ENCODE peak calls at places on chromosomes 16 and 17, in five cellular contexts. T is activated CD4-positive, alpha-beta T cell treated with anti-CD3 and anti-CD28 coated beads for 24 hours; U is progenitor cell of endocrine pancreas; X is ELR; C is GM13976. K is an unnamed sample.

GRCh38 chr16:50169555-50170096 is 16.5 kb downstream of the TENT4B start:
- DNase-seq in T (no peak), U (no peak), X (no peak), C (no peak), K (no peak)

GRCh38 chr16:1048442-1049112 is 24.0 kb upstream of the SSTR5 start:
- DNase-seq in T (no peak), U (peak; percentile 42), X (no peak), C (no peak), K (peak; percentile 47)

GRCh38 chr17:17416007-17416399 is 60.8 kb upstream of the MED9 start:
- DNase-seq in T (no peak), U (no peak), X (peak; percentile 83), C (peak; percentile 65), K (no peak)

GRCh38 chr17:72187544-72187943 is 66.7 kb downstream of the SOX9 start:
- DNase-seq in T (no peak), U (no peak), X (no peak), C (no peak), K (no peak)

GRCh38 chr16:648071-648785 is 937 bp upstream of the WDR90 start:
- DNase-seq in T (no peak), U (no peak), X (peak; percentile 38), C (peak; percentile 81), K (no peak)

GRCh38 chr17:31073411-31073810 is 21.4 kb upstream of the NF1 start:
- DNase-seq in T (no peak), U (no peak), X (no peak), C (no peak), K (no peak)

GRCh38 chr16:87135631-87136030 is 181.6 kb downstream of the C16orf95 start:
- DNase-seq in T (no peak), U (no peak), X (no peak), C (no peak), K (no peak)

GRCh38 chr16:75203106-75203505 is 3.9 kb downstream of the CTRB2 start:
- DNase-seq in T (no peak), U (no peak), X (no peak), C (no peak), K (no peak)

GRCh38 chr17:16889088-16889465 is 82.8 kb downstream of the TNFRSF13B start:
- DNase-seq in T (no peak), U (no peak), X (no peak), C (no peak), K (no peak)

GRCh38 chr16:49464877-49465504 is 91.4 kb downstream of the C16orf78 start:
- DNase-seq in T (no peak), U (peak; percentile 31), X (no peak), C (peak; percentile 65), K (no peak)

GRCh38 chr16:660459-661183 is 7.3 kb upstream of the RHOT2 start:
- DNase-seq in T (peak; percentile 47), U (peak; percentile 51), X (peak; percentile 88), C (peak; percentile 96), K (no peak)